ENCODE peak calls at places on chromosomes 2 and 18, in eight cellular contexts. K is AG04450; J is HepG2; P is osteoblast; I is CD8-positive, alpha-beta T cell; E is heart right ventricle; V is K562; G is right lobe of liver. R is an unnamed sample.
A peak's percentile ranks its signal among the peaks of the same experiment; 100 is the strongest.

GRCh38 chr2:62466501-62466854 is 39.5 kb downstream of the TMEM17 start:
- DNase-seq in K (no peak), J (no peak), P (no peak), I (no peak), E (no peak), V (no peak), G (no peak), R (no peak)

GRCh38 chr2:224847961-224848850 is 132.0 kb upstream of the CCDC195 start:
- DNase-seq in K (no peak), J (no peak), P (no peak), I (no peak), E (no peak), V (no peak), G (no peak), R (no peak)

GRCh38 chr2:165432234-165432966 is 37.1 kb upstream of the CSRNP3 start:
- DNase-seq in K (no peak), J (no peak), P (no peak), I (no peak), E (no peak), V (no peak), G (no peak), R (no peak)

GRCh38 chr2:182592691-182593393 is 123.2 kb upstream of the DNAJC10 start:
- DNase-seq in K (no peak), J (no peak), P (no peak), I (no peak), E (no peak), V (no peak), G (no peak), R (no peak)

GRCh38 chr2:204197601-204198000 is 261.0 kb downstream of the ICOS start:
- DNase-seq in K (no peak), J (no peak), P (no peak), I (no peak), E (no peak), V (no peak), G (no peak), R (no peak)

GRCh38 chr2:27627963-27628766 is 647 bp downstream of the CCDC121 start:
- DNase-seq in K (peak; percentile 61), J (peak; percentile 45), P (peak; percentile 47), I (no peak), E (no peak), V (peak; percentile 30), G (no peak), R (no peak)

GRCh38 chr2:43216629-43217028 is 9.8 kb downstream of the ZFP36L2 start:
- DNase-seq in K (no peak), J (no peak), P (no peak), I (no peak), E (no peak), V (no peak), G (no peak), R (no peak)

GRCh38 chr18:159037-159652 is 788 bp downstream of the USP14 start:
- DNase-seq in K (no peak), J (peak; percentile 33), P (peak; percentile 56), I (no peak), E (no peak), V (peak; percentile 47), G (no peak), R (no peak)

GRCh38 chr2:216787851-216788250 is 72.0 kb downstream of the TNP1 start:
- DNase-seq in K (no peak), J (no peak), P (no peak), I (no peak), E (no peak), V (no peak), G (no peak), R (no peak)

GRCh38 chr2:48541696-48542389 is 11.9 kb downstream of the STON1 start:
- DNase-seq in K (no peak), J (no peak), P (no peak), I (no peak), E (no peak), V (no peak), G (no peak), R (no peak)

GRCh38 chr2:233386382-233387041 is 32.2 kb downstream of the DGKD start:
- DNase-seq in K (no peak), J (no peak), P (no peak), I (no peak), E (peak; percentile 16), V (no peak), G (no peak), R (no peak)

GRCh38 chr18:44732604-44733003 is 51.9 kb downstream of the SETBP1 start:
- DNase-seq in K (no peak), J (no peak), P (no peak), I (no peak), E (no peak), V (no peak), G (no peak), R (no peak)

GRCh38 chr2:238574490-238575271 is 148.0 kb downstream of the ASB1 start:
- DNase-seq in K (no peak), J (no peak), P (no peak), I (no peak), E (no peak), V (no peak), G (no peak), R (no peak)

GRCh38 chr18:58455318-58455950 is 173.5 kb downstream of the ALPK2 start:
- DNase-seq in K (no peak), J (no peak), P (peak; percentile 80), I (no peak), E (peak; percentile 15), V (no peak), G (no peak), R (no peak)

GRCh38 chr2:16335606-16335930 is 330.1 kb downstream of the CYRIA start:
- DNase-seq in K (no peak), J (no peak), P (peak; percentile 65), I (no peak), E (no peak), V (no peak), G (no peak), R (no peak)

GRCh38 chr2:199850718-199851498 is at the start of gene FTCDNL1:
- DNase-seq in K (no peak), J (peak; percentile 58), P (peak; percentile 93), I (peak; percentile 57), E (peak; percentile 62), V (peak; percentile 70), G (peak; percentile 84), R (peak; percentile 69)

DNA sequence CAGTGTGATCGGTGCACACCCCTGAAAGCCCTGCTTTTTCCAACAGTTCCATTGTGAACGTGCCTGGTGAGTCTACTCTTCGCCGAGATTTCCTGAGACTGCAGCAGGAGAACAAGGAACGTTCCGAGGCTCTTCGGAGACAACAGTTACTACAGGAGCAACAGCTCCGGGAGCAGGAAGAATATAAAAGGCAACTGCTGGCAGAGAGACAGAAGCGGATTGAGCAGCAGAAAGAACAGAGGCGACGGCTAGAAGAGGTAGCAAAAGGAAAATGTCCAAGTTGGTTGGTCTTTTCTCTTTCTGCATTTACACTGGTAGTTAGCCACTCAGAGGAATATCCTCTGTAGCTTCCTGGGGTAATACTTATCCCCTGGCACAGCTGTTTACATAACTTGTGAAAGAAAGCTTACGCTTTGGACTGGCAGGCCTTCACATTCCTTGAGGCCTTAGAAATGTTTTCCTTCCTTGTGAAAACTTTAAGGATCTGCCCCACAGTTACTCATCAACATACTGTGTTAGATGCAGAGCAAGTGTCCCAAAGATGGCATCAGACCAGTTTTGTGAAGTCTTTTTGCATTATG is 146.6 kb downstream of the MAP4K4 start:
- DNase-seq in K (no peak), J (no peak), P (peak; percentile 68), I (no peak), E (no peak), V (no peak), G (no peak), R (no peak)
- H3K27ac ChIP-seq in K (no peak overlapping the region), J (no peak overlapping the region), P (peak overlapping the region; percentile 86), I (no peak overlapping the region), E (no peak overlapping the region), V (no peak overlapping the region), G (no peak overlapping the region), R (no peak overlapping the region)

GRCh38 chr2:227626580-227627151 is 9.4 kb downstream of the SCYGR4 start:
- DNase-seq in K (no peak), J (no peak), P (no peak), I (no peak), E (no peak), V (no peak), G (no peak), R (no peak)
- TF ChIP-seq CTCF in K (no peak), J (no peak), P (no peak), I (no peak), E (no peak), V (no peak), G (no peak), R (no peak)

DNA sequence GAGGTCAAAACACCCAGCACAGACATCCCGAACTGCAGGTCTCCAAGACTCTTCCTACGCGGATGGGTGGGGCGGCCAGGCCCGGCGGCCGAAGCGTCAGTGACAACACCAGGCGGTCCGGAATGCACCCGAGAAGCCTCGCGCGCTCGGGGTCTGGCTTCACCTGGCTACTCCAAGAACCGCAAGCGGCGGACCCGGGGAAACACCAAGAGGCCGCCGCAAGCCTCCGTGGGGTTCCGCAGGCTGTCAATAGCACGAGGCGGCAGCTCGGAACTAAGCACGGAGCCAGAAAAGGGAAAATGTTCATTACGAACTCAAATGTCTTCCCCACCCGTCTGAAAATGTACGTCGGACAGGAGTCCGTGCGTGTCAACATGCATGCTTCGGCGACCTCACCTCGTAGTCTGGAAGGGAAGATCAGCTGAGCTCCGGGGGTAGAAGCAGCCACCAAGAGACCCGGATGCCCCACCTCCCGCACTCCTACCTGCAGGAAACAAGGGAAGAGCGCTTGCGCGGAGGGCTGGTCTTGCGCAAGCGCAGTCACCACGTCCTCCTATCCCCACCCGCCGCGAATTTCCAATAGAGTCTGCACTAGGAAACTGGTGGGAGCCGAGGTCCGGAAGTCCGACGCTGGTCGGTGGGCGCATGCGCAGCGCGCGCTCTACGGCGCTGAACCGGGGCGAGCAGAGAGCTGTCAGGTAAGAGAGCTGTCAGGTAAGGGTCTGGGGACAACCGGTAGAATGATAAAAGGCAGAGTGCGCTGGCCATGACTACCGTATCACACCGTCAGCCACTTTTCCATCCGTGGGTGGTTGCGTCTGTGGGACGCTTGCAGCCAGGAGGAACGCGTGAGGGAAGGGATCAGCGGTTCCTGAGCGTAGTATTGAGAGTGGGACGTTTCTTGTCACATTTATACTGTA is at the start of the genes GPATCH11 and HEATR5B:
- DNase-seq in K (peak; percentile 93), J (peak; percentile 98), P (peak; percentile 95), I (peak; percentile 89), E (peak; percentile 93), V (peak; percentile 98), G (peak; percentile 95), R (peak; percentile 97)
- H3K27ac ChIP-seq in K (no peak within 1 kb of the TSS), J (peak within 1 kb of the TSS; percentile 77), P (peak within 1 kb of the TSS; percentile 66), I (peak within 1 kb of the TSS; percentile 67), E (peak within 1 kb of the TSS; percentile 84), V (peak within 1 kb of the TSS; percentile 82), G (peak within 1 kb of the TSS; percentile 65), R (peak within 1 kb of the TSS; percentile 87)

GRCh38 chr2:181178130-181178529 is 197.7 kb downstream of the UBE2E3 start:
- DNase-seq in K (no peak), J (no peak), P (no peak), I (no peak), E (no peak), V (no peak), G (no peak), R (no peak)
- TF ChIP-seq CTCF in K (no peak), J (no peak), P (no peak), I (no peak), E (no peak), V (no peak), G (no peak), R (no peak)